ENCODE peak calls at places on chromosome 10, in five cellular contexts. One of them, this sample, is unnamed.

GRCh38 chr10:123741146-123741545 is 75.0 kb downstream of the GPR26 start:
- DNase-seq in fibroblast of mammary gland: no peak
- DNase-seq in cardiac muscle cell: no peak
- DNase-seq in AG04449: no peak
- DNase-seq in esophagus squamous epithelium: no peak
- DNase-seq in this sample: no peak

GRCh38 chr10:75662715-75663114 is 231.3 kb downstream of the LRMDA start:
- DNase-seq in AG04449: no peak
- DNase-seq in fibroblast of mammary gland: peak
- DNase-seq in esophagus squamous epithelium: no peak
- DNase-seq in cardiac muscle cell: no peak
- DNase-seq in this sample: no peak

GRCh38 chr10:10508241-10508640 is 509.4 kb upstream of the CELF2 start:
- DNase-seq in fibroblast of mammary gland: no peak
- DNase-seq in esophagus squamous epithelium: no peak
- DNase-seq in AG04449: no peak
- DNase-seq in cardiac muscle cell: no peak
- DNase-seq in this sample: no peak

GRCh38 chr10:6300106-6300783 is 97.5 kb downstream of the PFKFB3 start:
- DNase-seq in AG04449: no peak
- DNase-seq in esophagus squamous epithelium: no peak
- DNase-seq in fibroblast of mammary gland: peak
- DNase-seq in cardiac muscle cell: no peak
- DNase-seq in this sample: no peak

GRCh38 chr10:52332815-52333214 is 18.7 kb downstream of the DKK1 start:
- DNase-seq in fibroblast of mammary gland: no peak
- DNase-seq in esophagus squamous epithelium: no peak
- DNase-seq in cardiac muscle cell: no peak
- DNase-seq in AG04449: no peak
- DNase-seq in this sample: no peak

GRCh38 chr10:121851791-121852190 is 76.0 kb downstream of the ATE1 start:
- DNase-seq in cardiac muscle cell: no peak
- DNase-seq in fibroblast of mammary gland: no peak
- DNase-seq in esophagus squamous epithelium: no peak
- DNase-seq in AG04449: no peak
- DNase-seq in this sample: no peak

GRCh38 chr10:74381291-74381885 is 230.4 kb downstream of the ADK start:
- DNase-seq in fibroblast of mammary gland: no peak
- DNase-seq in cardiac muscle cell: no peak
- DNase-seq in AG04449: no peak
- DNase-seq in esophagus squamous epithelium: no peak
- DNase-seq in this sample: no peak

GRCh38 chr10:119516381-119517234 is 25.9 kb downstream of the RGS10 start:
- DNase-seq in esophagus squamous epithelium: no peak
- DNase-seq in fibroblast of mammary gland: no peak
- DNase-seq in AG04449: no peak
- DNase-seq in cardiac muscle cell: peak
- DNase-seq in this sample: no peak

GRCh38 chr10:99850041-99850766 is 67.8 kb downstream of the ABCC2 start:
- DNase-seq in fibroblast of mammary gland: no peak
- DNase-seq in cardiac muscle cell: no peak
- DNase-seq in AG04449: no peak
- DNase-seq in esophagus squamous epithelium: no peak
- DNase-seq in this sample: no peak

GRCh38 chr10:47044741-47045140 is 133.5 kb downstream of the PTPN20 start:
- DNase-seq in cardiac muscle cell: no peak
- DNase-seq in AG04449: no peak
- DNase-seq in esophagus squamous epithelium: no peak
- DNase-seq in fibroblast of mammary gland: no peak
- DNase-seq in this sample: peak

GRCh38 chr10:30902621-30903396 is 128.9 kb downstream of the ZNF438 start:
- DNase-seq in AG04449: no peak
- DNase-seq in cardiac muscle cell: no peak
- DNase-seq in fibroblast of mammary gland: no peak
- DNase-seq in esophagus squamous epithelium: no peak
- DNase-seq in this sample: no peak

GRCh38 chr10:18417950-18418527 is 233.3 kb downstream of the NSUN6 start:
- DNase-seq in cardiac muscle cell: no peak
- DNase-seq in fibroblast of mammary gland: no peak
- DNase-seq in esophagus squamous epithelium: no peak
- DNase-seq in AG04449: no peak
- DNase-seq in this sample: no peak

GRCh38 chr10:59829024-59829423 is 75.8 kb upstream of the MRLN start:
- DNase-seq in cardiac muscle cell: no peak
- DNase-seq in fibroblast of mammary gland: no peak
- DNase-seq in esophagus squamous epithelium: no peak
- DNase-seq in AG04449: no peak
- DNase-seq in this sample: no peak

GRCh38 chr10:59823111-59823510 is 69.9 kb upstream of the MRLN start:
- DNase-seq in cardiac muscle cell: no peak
- DNase-seq in AG04449: no peak
- DNase-seq in fibroblast of mammary gland: no peak
- DNase-seq in esophagus squamous epithelium: no peak
- DNase-seq in this sample: no peak

GRCh38 chr10:59829601-59830000 is 76.3 kb upstream of the MRLN start:
- DNase-seq in cardiac muscle cell: no peak
- DNase-seq in esophagus squamous epithelium: no peak
- DNase-seq in fibroblast of mammary gland: no peak
- DNase-seq in AG04449: no peak
- DNase-seq in this sample: no peak

GRCh38 chr10:59823751-59824150 is 70.5 kb upstream of the MRLN start:
- DNase-seq in AG04449: no peak
- DNase-seq in fibroblast of mammary gland: no peak
- DNase-seq in esophagus squamous epithelium: no peak
- DNase-seq in cardiac muscle cell: no peak
- DNase-seq in this sample: no peak

GRCh38 chr10:59825932-59826331 is 72.7 kb upstream of the MRLN start:
- DNase-seq in esophagus squamous epithelium: no peak
- DNase-seq in cardiac muscle cell: no peak
- DNase-seq in fibroblast of mammary gland: no peak
- DNase-seq in AG04449: no peak
- DNase-seq in this sample: no peak
- TF ChIP-seq CTCF in esophagus squamous epithelium: no peak
- TF ChIP-seq CTCF in cardiac muscle cell: no peak
- TF ChIP-seq CTCF in fibroblast of mammary gland: no peak
- TF ChIP-seq CTCF in AG04449: no peak
- TF ChIP-seq CTCF in this sample: no peak

GRCh38 chr10:132163278-132163765 is 23.4 kb upstream of the DPYSL4 start:
- DNase-seq in esophagus squamous epithelium: no peak
- DNase-seq in cardiac muscle cell: peak
- DNase-seq in fibroblast of mammary gland: no peak
- DNase-seq in AG04449: no peak
- DNase-seq in this sample: peak
- TF ChIP-seq CTCF in esophagus squamous epithelium: peak
- TF ChIP-seq CTCF in cardiac muscle cell: no peak
- TF ChIP-seq CTCF in fibroblast of mammary gland: no peak
- TF ChIP-seq CTCF in AG04449: no peak
- TF ChIP-seq CTCF in this sample: peak

GRCh38 chr10:35375091-35375765 is 38.9 kb downstream of the CCNY start:
- DNase-seq in esophagus squamous epithelium: no peak
- DNase-seq in cardiac muscle cell: no peak
- DNase-seq in fibroblast of mammary gland: peak
- DNase-seq in AG04449: no peak
- DNase-seq in this sample: no peak

GRCh38 chr10:35377050-35377723 is 40.9 kb downstream of the CCNY start:
- DNase-seq in AG04449: no peak
- DNase-seq in esophagus squamous epithelium: no peak
- DNase-seq in fibroblast of mammary gland: peak
- DNase-seq in cardiac muscle cell: no peak
- DNase-seq in this sample: no peak

GRCh38 chr10:35378547-35379210 is 42.4 kb downstream of the CCNY start:
- DNase-seq in fibroblast of mammary gland: peak
- DNase-seq in AG04449: no peak
- DNase-seq in esophagus squamous epithelium: no peak
- DNase-seq in cardiac muscle cell: no peak
- DNase-seq in this sample: no peak

GRCh38 chr10:35382096-35382495 is 45.8 kb downstream of the CCNY start:
- DNase-seq in fibroblast of mammary gland: no peak
- DNase-seq in esophagus squamous epithelium: no peak
- DNase-seq in cardiac muscle cell: no peak
- DNase-seq in AG04449: no peak
- DNase-seq in this sample: no peak

DNA sequence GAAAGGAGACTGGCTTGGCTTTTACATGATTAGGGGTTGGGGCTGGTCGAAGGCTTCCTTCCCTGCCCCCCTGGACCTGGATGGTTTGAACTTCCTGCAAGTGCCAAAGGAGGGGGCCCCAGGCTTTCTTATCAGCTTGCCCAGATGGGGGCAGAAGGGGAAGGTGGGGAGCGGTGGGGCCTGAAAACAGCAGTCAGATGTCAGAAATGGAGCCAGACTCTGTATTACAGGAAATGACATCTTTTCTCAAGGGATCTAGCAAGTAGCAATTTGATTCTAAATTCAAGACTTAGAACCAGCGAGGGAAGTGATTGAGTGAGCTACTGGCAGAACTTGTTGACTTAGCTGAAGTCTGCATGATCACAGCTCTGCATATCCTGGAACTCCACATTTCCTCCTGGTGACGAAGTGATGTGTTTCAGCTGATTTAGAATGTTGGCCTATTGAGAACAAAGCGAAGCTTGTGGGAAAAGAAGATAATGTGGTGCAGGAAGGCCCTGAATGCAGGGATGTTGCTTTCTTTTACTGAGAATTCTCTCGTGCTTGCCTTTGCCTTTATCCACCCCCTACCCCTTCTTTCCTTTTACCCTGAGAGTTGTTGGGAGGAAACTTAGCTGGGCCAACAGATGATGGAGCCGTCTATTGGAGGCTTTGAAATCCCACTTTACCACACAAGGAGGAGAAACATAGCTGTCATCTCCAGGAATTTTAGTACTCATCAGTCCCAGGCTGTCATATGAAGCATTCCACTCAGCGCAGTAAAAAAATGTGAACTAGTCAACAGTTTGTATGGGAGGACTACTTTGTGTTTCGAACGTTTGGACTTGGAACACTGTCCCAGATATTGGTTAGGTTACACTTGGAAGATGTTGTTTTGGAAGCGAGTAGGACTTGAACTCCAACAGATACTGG is 43.2 kb downstream of the CCNY start:
- DNase-seq in AG04449: no peak
- DNase-seq in fibroblast of mammary gland: peak
- DNase-seq in esophagus squamous epithelium: no peak
- DNase-seq in cardiac muscle cell: no peak
- DNase-seq in this sample: no peak
- TF ChIP-seq CTCF in AG04449: no peak
- TF ChIP-seq CTCF in fibroblast of mammary gland: no peak
- TF ChIP-seq CTCF in esophagus squamous epithelium: no peak
- TF ChIP-seq CTCF in cardiac muscle cell: no peak
- TF ChIP-seq CTCF in this sample: peak

DNA sequence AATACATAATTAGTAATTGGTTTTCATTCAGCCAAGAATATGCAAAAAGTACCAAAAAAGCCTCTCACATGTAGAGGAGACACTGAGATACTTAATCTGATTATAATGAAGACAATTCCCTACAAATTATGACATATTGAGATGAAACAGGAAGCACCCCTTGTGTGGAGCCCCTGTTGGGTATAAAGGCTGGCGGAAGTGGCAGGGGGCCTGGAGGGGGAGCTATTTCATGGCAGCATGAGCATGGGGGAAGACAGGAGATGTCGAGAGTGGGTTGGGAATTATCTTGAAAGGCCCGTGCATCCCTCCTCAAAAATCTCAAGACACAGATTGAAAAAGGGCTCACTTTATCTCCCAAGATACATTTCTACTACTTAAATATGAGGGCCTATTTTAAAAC is 96.9 kb downstream of the PIP4K2A start:
- DNase-seq in fibroblast of mammary gland: no peak
- DNase-seq in cardiac muscle cell: no peak
- DNase-seq in AG04449: no peak
- DNase-seq in esophagus squamous epithelium: no peak
- DNase-seq in this sample: no peak
- TF ChIP-seq CTCF in fibroblast of mammary gland: no peak
- TF ChIP-seq CTCF in cardiac muscle cell: peak
- TF ChIP-seq CTCF in AG04449: no peak
- TF ChIP-seq CTCF in esophagus squamous epithelium: no peak
- TF ChIP-seq CTCF in this sample: no peak

This sample was measured in chondrocyte.